ENCODE peak calls at places on chromosomes 12 and 14, in seven cellular contexts. One of them, this sample, is unnamed.

GRCh38 chr14:100524933-100525243 is 62.3 kb downstream of the BEGAIN start:
- DNase-seq in fibroblast of the aortic adventitia: no peak
- DNase-seq in cardiac fibroblast: peak
- DNase-seq in GM12864: no peak
- DNase-seq in heart right ventricle: no peak
- DNase-seq in choroid plexus epithelial cell: peak
- DNase-seq in esophagus squamous epithelium: no peak
- DNase-seq in this sample: peak

GRCh38 chr12:124910561-124911478 is 3.6 kb downstream of the UBC start:
- DNase-seq in fibroblast of the aortic adventitia: no peak
- DNase-seq in cardiac fibroblast: peak
- DNase-seq in GM12864: no peak
- DNase-seq in heart right ventricle: no peak
- DNase-seq in choroid plexus epithelial cell: peak
- DNase-seq in esophagus squamous epithelium: no peak
- DNase-seq in this sample: no peak

GRCh38 chr14:62988967-62989366 is 56.3 kb downstream of the KCNH5 start:
- DNase-seq in fibroblast of the aortic adventitia: no peak
- DNase-seq in cardiac fibroblast: peak
- DNase-seq in GM12864: no peak
- DNase-seq in heart right ventricle: no peak
- DNase-seq in choroid plexus epithelial cell: peak
- DNase-seq in esophagus squamous epithelium: no peak
- DNase-seq in this sample: no peak

GRCh38 chr12:104964167-104964566 is 6.1 kb upstream of the SLC41A2 start:
- DNase-seq in fibroblast of the aortic adventitia: no peak
- DNase-seq in cardiac fibroblast: no peak
- DNase-seq in GM12864: no peak
- DNase-seq in heart right ventricle: no peak
- DNase-seq in choroid plexus epithelial cell: no peak
- DNase-seq in esophagus squamous epithelium: no peak
- DNase-seq in this sample: no peak

GRCh38 chr12:79689041-79689476 is 1.7 kb downstream of the PAWR start:
- DNase-seq in fibroblast of the aortic adventitia: peak
- DNase-seq in cardiac fibroblast: peak
- DNase-seq in GM12864: no peak
- DNase-seq in heart right ventricle: no peak
- DNase-seq in choroid plexus epithelial cell: no peak
- DNase-seq in esophagus squamous epithelium: no peak
- DNase-seq in this sample: no peak

GRCh38 chr12:59737725-59738463 is 142.1 kb downstream of the SLC16A7 start:
- DNase-seq in fibroblast of the aortic adventitia: peak
- DNase-seq in cardiac fibroblast: peak
- DNase-seq in GM12864: no peak
- DNase-seq in heart right ventricle: no peak
- DNase-seq in choroid plexus epithelial cell: peak
- DNase-seq in esophagus squamous epithelium: no peak
- DNase-seq in this sample: no peak

GRCh38 chr14:96940009-96940408 is 142.8 kb downstream of the VRK1 start:
- DNase-seq in fibroblast of the aortic adventitia: no peak
- DNase-seq in cardiac fibroblast: no peak
- DNase-seq in GM12864: no peak
- DNase-seq in heart right ventricle: no peak
- DNase-seq in choroid plexus epithelial cell: no peak
- DNase-seq in esophagus squamous epithelium: no peak
- DNase-seq in this sample: no peak

GRCh38 chr14:99752486-99753121 is 40.6 kb upstream of the EML1 start:
- DNase-seq in fibroblast of the aortic adventitia: peak
- DNase-seq in cardiac fibroblast: peak
- DNase-seq in GM12864: no peak
- DNase-seq in heart right ventricle: no peak
- DNase-seq in choroid plexus epithelial cell: peak
- DNase-seq in esophagus squamous epithelium: no peak
- DNase-seq in this sample: no peak

GRCh38 chr12:28568083-28568482 is 377.8 kb downstream of the CCDC91 start:
- DNase-seq in fibroblast of the aortic adventitia: peak
- DNase-seq in cardiac fibroblast: peak
- DNase-seq in GM12864: no peak
- DNase-seq in heart right ventricle: no peak
- DNase-seq in choroid plexus epithelial cell: peak
- DNase-seq in esophagus squamous epithelium: no peak
- DNase-seq in this sample: no peak

GRCh38 chr12:95820096-95820703 is 29.6 kb upstream of the NTN4 start:
- DNase-seq in fibroblast of the aortic adventitia: peak
- DNase-seq in cardiac fibroblast: peak
- DNase-seq in GM12864: no peak
- DNase-seq in heart right ventricle: no peak
- DNase-seq in choroid plexus epithelial cell: peak
- DNase-seq in esophagus squamous epithelium: no peak
- DNase-seq in this sample: no peak

GRCh38 chr12:122726056-122726558 is 4.5 kb downstream of the HCAR1 start:
- DNase-seq in fibroblast of the aortic adventitia: no peak
- DNase-seq in cardiac fibroblast: no peak
- DNase-seq in GM12864: no peak
- DNase-seq in heart right ventricle: no peak
- DNase-seq in choroid plexus epithelial cell: peak
- DNase-seq in esophagus squamous epithelium: no peak
- DNase-seq in this sample: no peak

GRCh38 chr12:75087656-75088055 is 122.0 kb downstream of the KCNC2 start:
- DNase-seq in fibroblast of the aortic adventitia: peak
- DNase-seq in cardiac fibroblast: peak
- DNase-seq in GM12864: no peak
- DNase-seq in heart right ventricle: no peak
- DNase-seq in choroid plexus epithelial cell: peak
- DNase-seq in esophagus squamous epithelium: no peak
- DNase-seq in this sample: no peak

GRCh38 chr14:21476526-21476924 is 234 bp downstream of the RAB2B start:
- DNase-seq in fibroblast of the aortic adventitia: no peak
- DNase-seq in cardiac fibroblast: no peak
- DNase-seq in GM12864: no peak
- DNase-seq in heart right ventricle: peak
- DNase-seq in choroid plexus epithelial cell: peak
- DNase-seq in esophagus squamous epithelium: no peak
- DNase-seq in this sample: no peak

GRCh38 chr14:44586910-44587309 is 79.8 kb upstream of the FSCB start:
- DNase-seq in fibroblast of the aortic adventitia: no peak
- DNase-seq in cardiac fibroblast: no peak
- DNase-seq in GM12864: no peak
- DNase-seq in heart right ventricle: no peak
- DNase-seq in choroid plexus epithelial cell: no peak
- DNase-seq in esophagus squamous epithelium: no peak
- DNase-seq in this sample: no peak

GRCh38 chr14:52900731-52901130 is 50.1 kb downstream of the FERMT2 start:
- DNase-seq in fibroblast of the aortic adventitia: no peak
- DNase-seq in cardiac fibroblast: no peak
- DNase-seq in GM12864: no peak
- DNase-seq in heart right ventricle: no peak
- DNase-seq in choroid plexus epithelial cell: no peak
- DNase-seq in esophagus squamous epithelium: no peak
- DNase-seq in this sample: no peak

GRCh38 chr14:28946267-28946666 is 179.7 kb downstream of the FOXG1 start:
- DNase-seq in fibroblast of the aortic adventitia: no peak
- DNase-seq in cardiac fibroblast: no peak
- DNase-seq in GM12864: no peak
- DNase-seq in heart right ventricle: no peak
- DNase-seq in choroid plexus epithelial cell: no peak
- DNase-seq in esophagus squamous epithelium: no peak
- DNase-seq in this sample: no peak

GRCh38 chr12:117227000-117227653 is 36.9 kb upstream of the FBXO21 start:
- DNase-seq in fibroblast of the aortic adventitia: no peak
- DNase-seq in cardiac fibroblast: no peak
- DNase-seq in GM12864: no peak
- DNase-seq in heart right ventricle: no peak
- DNase-seq in choroid plexus epithelial cell: no peak
- DNase-seq in esophagus squamous epithelium: no peak
- DNase-seq in this sample: no peak

GRCh38 chr12:53298154-53298553 is 1.3 kb upstream of the MYG1 start:
- DNase-seq in fibroblast of the aortic adventitia: peak
- DNase-seq in cardiac fibroblast: peak
- DNase-seq in GM12864: no peak
- DNase-seq in heart right ventricle: no peak
- DNase-seq in choroid plexus epithelial cell: peak
- DNase-seq in esophagus squamous epithelium: no peak
- DNase-seq in this sample: no peak

GRCh38 chr12:53302903-53303302 is 3.4 kb downstream of the MYG1 start:
- DNase-seq in fibroblast of the aortic adventitia: no peak
- DNase-seq in cardiac fibroblast: no peak
- DNase-seq in GM12864: no peak
- DNase-seq in heart right ventricle: no peak
- DNase-seq in choroid plexus epithelial cell: no peak
- DNase-seq in esophagus squamous epithelium: no peak
- DNase-seq in this sample: no peak

GRCh38 chr12:53300187-53300586 is 692 bp downstream of the MYG1 start:
- DNase-seq in fibroblast of the aortic adventitia: peak
- DNase-seq in cardiac fibroblast: peak
- DNase-seq in GM12864: no peak
- DNase-seq in heart right ventricle: no peak
- DNase-seq in choroid plexus epithelial cell: peak
- DNase-seq in esophagus squamous epithelium: no peak
- DNase-seq in this sample: no peak

GRCh38 chr12:53299101-53299453 is 418 bp upstream of the MYG1 start:
- DNase-seq in fibroblast of the aortic adventitia: peak
- DNase-seq in cardiac fibroblast: peak
- DNase-seq in GM12864: no peak
- DNase-seq in heart right ventricle: no peak
- DNase-seq in choroid plexus epithelial cell: peak
- DNase-seq in esophagus squamous epithelium: no peak
- DNase-seq in this sample: no peak

DNA sequence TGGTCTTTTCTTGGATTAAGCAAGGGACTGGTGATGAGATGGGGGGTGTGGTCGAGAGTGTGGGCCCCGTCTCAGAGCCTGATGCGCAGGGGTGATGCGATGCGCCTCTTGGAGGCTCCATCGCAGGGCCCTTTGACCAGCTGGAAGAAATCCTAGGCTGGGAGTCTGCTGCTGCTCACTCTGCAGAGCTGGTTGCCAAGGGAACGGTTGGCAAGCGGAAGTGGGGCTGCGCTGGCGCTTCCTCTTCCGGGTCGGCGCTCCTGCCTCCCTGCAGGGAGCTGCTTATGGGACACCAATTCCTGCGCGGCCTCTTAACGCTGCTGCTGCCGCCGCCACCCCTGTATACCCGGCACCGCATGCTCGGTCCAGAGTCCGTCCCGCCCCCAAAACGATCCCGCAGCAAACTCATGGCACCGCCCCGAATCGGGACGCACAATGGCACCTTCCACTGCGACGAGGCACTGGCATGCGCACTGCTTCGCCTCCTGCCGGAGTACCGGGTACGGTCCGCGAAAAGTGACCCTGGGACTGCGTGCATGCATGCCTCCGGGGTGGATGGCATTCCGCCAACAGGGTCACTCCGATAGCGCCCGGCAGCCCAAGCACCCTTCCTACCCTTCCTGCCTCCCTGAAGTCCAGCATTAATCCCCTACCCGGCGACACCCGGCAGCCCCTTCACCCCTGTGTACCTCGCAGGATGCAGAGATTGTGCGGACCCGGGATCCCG is at the start of gene MYG1:
- DNase-seq in fibroblast of the aortic adventitia: peak
- DNase-seq in cardiac fibroblast: peak
- DNase-seq in GM12864: peak
- DNase-seq in heart right ventricle: peak
- DNase-seq in choroid plexus epithelial cell: peak
- DNase-seq in esophagus squamous epithelium: peak
- DNase-seq in this sample: peak
- TF ChIP-seq CTCF in fibroblast of the aortic adventitia: peak
- TF ChIP-seq CTCF in cardiac fibroblast: peak
- TF ChIP-seq CTCF in GM12864: peak
- TF ChIP-seq CTCF in heart right ventricle: no peak
- TF ChIP-seq CTCF in choroid plexus epithelial cell: peak
- TF ChIP-seq CTCF in esophagus squamous epithelium: peak
- TF ChIP-seq CTCF in this sample: no peak

DNA sequence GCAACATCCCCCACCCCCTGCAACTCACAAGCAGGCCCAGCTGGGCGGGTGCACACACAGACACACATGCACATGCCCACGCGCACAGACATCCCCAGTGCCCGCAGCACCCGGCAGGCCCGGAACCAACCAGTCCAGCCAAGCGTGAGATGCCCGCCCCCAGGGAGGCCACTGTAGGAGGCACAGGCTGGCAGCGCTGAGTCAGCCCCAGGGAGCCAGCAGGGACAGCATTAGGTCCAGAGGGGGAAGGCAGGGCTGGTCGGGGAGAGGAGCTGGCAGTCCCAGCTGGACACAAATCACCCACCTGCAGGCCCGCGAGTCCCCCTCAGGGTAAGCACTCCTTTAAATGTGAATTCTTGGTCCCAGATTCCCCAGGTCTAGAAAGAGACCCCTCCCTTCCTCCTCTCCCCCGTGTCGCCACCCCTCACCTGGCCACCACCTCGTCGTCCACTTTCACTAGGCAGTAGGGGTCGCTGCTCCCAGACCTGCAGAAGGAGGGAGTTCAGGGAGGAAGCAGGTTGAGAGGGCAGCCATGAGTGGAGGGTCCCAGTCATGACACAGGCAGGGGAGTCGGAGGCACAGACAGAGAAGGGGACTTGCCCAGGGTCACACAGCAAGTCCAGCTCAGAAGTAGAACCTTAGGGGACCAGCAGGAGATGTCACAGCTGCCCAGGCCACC is 5.0 kb downstream of the RASAL1 start:
- DNase-seq in fibroblast of the aortic adventitia: no peak
- DNase-seq in cardiac fibroblast: no peak
- DNase-seq in GM12864: no peak
- DNase-seq in heart right ventricle: no peak
- DNase-seq in choroid plexus epithelial cell: no peak
- DNase-seq in esophagus squamous epithelium: no peak
- DNase-seq in this sample: no peak
- TF ChIP-seq CTCF in fibroblast of the aortic adventitia: no peak
- TF ChIP-seq CTCF in cardiac fibroblast: no peak
- TF ChIP-seq CTCF in GM12864: no peak
- TF ChIP-seq CTCF in heart right ventricle: no peak
- TF ChIP-seq CTCF in choroid plexus epithelial cell: peak
- TF ChIP-seq CTCF in esophagus squamous epithelium: no peak
- TF ChIP-seq CTCF in this sample: peak

GRCh38 chr12:48934312-48934706 is 9.0 kb upstream of the FKBP11 start:
- DNase-seq in fibroblast of the aortic adventitia: no peak
- DNase-seq in cardiac fibroblast: no peak
- DNase-seq in GM12864: no peak
- DNase-seq in heart right ventricle: no peak
- DNase-seq in choroid plexus epithelial cell: peak
- DNase-seq in esophagus squamous epithelium: no peak
- DNase-seq in this sample: no peak
- TF ChIP-seq CTCF in fibroblast of the aortic adventitia: peak
- TF ChIP-seq CTCF in cardiac fibroblast: no peak
- TF ChIP-seq CTCF in GM12864: peak
- TF ChIP-seq CTCF in heart right ventricle: no peak
- TF ChIP-seq CTCF in choroid plexus epithelial cell: peak
- TF ChIP-seq CTCF in esophagus squamous epithelium: no peak
- TF ChIP-seq CTCF in this sample: peak

DNA sequence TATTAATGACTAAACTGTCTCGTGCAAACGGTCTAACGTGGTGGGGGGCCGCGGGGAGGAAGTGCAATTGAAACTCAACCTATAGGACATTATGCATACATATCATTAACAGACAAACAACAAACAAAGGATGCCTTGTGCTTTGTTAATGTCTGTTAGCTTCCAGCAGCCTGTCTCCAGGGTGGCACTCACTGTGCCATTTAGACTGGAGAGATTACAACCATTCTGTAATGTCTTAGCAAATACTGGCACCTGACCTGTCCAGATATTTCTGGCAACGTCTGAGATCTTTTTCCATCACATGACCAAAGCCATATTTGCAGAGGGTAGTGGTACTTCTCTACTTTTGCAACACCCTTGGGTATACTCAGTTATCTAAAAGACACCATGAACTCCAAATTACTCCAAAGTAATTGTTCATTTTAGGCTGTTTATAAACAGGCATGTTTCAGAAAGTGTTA is 11.6 kb downstream of the BHLHE41 start:
- DNase-seq in fibroblast of the aortic adventitia: peak
- DNase-seq in cardiac fibroblast: no peak
- DNase-seq in GM12864: no peak
- DNase-seq in heart right ventricle: peak
- DNase-seq in choroid plexus epithelial cell: no peak
- DNase-seq in esophagus squamous epithelium: no peak
- DNase-seq in this sample: no peak
- TF ChIP-seq CTCF in fibroblast of the aortic adventitia: no peak
- TF ChIP-seq CTCF in cardiac fibroblast: no peak
- TF ChIP-seq CTCF in GM12864: no peak
- TF ChIP-seq CTCF in heart right ventricle: no peak
- TF ChIP-seq CTCF in choroid plexus epithelial cell: no peak
- TF ChIP-seq CTCF in esophagus squamous epithelium: no peak
- TF ChIP-seq CTCF in this sample: no peak

This sample was measured in GM10248.